ENCODE peak calls at places on chromosomes 2 and 18, in seven cellular contexts. M is RPMI8226; O is fibroblast of the aortic adventitia; A is DMS 273 treated with DMSO at 0.1 percent for 48 hours; H is CD4-positive, CD25-positive, alpha-beta regulatory T cell; L is H7; G is CD8-positive, alpha-beta memory T cell. N is an unnamed sample.

GRCh38 chr2:182946949-182947348 is 80.5 kb upstream of the FRZB start:
- DNase-seq in A (no peak), H (no peak), O (peak), L (no peak), M (no peak), G (no peak), N (no peak)

GRCh38 chr18:37251679-37252078 is 313.9 kb downstream of the CELF4 start:
- DNase-seq in H (no peak), G (no peak), A (no peak), O (no peak), L (no peak), M (no peak), N (no peak)

GRCh38 chr2:69007169-69007568 is 5.8 kb upstream of the ANTXR1 start:
- DNase-seq in L (no peak), A (no peak), G (no peak), H (no peak), O (peak), M (no peak), N (no peak)

GRCh38 chr18:77818328-77818727 is 568.7 kb downstream of the GALR1 start:
- DNase-seq in G (no peak), A (no peak), H (no peak), M (no peak), O (no peak), L (no peak), N (no peak)

GRCh38 chr2:16252251-16252650 is 311.9 kb downstream of the MYCN start:
- DNase-seq in H (no peak), L (no peak), O (no peak), A (no peak), M (no peak), G (no peak), N (no peak)

GRCh38 chr2:30629866-30630265 is 177.4 kb downstream of the CAPN13 start:
- DNase-seq in O (peak), M (no peak), A (no peak), H (no peak), L (no peak), G (no peak), N (no peak)

GRCh38 chr2:240898108-240898730 is 2.3 kb upstream of the MAB21L4 start:
- DNase-seq in O (peak), M (no peak), G (no peak), L (no peak), H (no peak), A (no peak), N (no peak)

GRCh38 chr2:226800941-226801784 is 1.5 kb upstream of the IRS1 start:
- DNase-seq in H (peak), A (peak), L (peak), G (peak), M (peak), O (no peak), N (peak)

GRCh38 chr2:238596571-238597551 is 170.1 kb downstream of the ASB1 start:
- DNase-seq in L (peak), G (no peak), M (no peak), A (no peak), O (peak), H (no peak), N (no peak)

GRCh38 chr2:8584174-8585066 is 97.4 kb upstream of the ID2 start:
- DNase-seq in A (no peak), G (no peak), M (no peak), L (no peak), O (no peak), H (no peak), N (no peak)

GRCh38 chr2:151762694-151763093 is 28.4 kb upstream of the NEB start:
- DNase-seq in L (no peak), H (no peak), G (no peak), O (peak), A (peak), M (no peak), N (no peak)

GRCh38 chr2:128377071-128377910 is 58.6 kb upstream of the HS6ST1 start:
- DNase-seq in L (peak), H (no peak), M (no peak), A (no peak), O (no peak), G (no peak), N (no peak)

GRCh38 chr2:95305341-95306058 is 8.4 kb downstream of the KCNIP3 start:
- DNase-seq in L (no peak), H (no peak), O (peak), A (no peak), G (no peak), M (no peak), N (no peak)

GRCh38 chr2:101012706-101013181 is 10.7 kb downstream of the RPL31 start:
- DNase-seq in M (peak), O (peak), L (no peak), G (peak), A (no peak), H (peak), N (peak)

GRCh38 chr2:222594679-222595078 is 61.2 kb downstream of the FARSB start:
- DNase-seq in A (no peak), G (no peak), M (no peak), L (no peak), H (no peak), O (peak), N (no peak)

GRCh38 chr18:9348766-9349165 is 14.2 kb downstream of the TWSG1 start:
- DNase-seq in G (no peak), A (no peak), O (peak), L (no peak), M (no peak), H (no peak), N (no peak)

GRCh38 chr2:55364189-55365055 is 55.2 kb downstream of the CCDC88A start:
- DNase-seq in O (peak), G (no peak), M (no peak), A (peak), H (no peak), L (no peak), N (no peak)

GRCh38 chr18:45566025-45566740 is 49.1 kb upstream of the SLC14A2 start:
- DNase-seq in G (no peak), A (no peak), H (no peak), O (peak), M (no peak), L (no peak), N (no peak)

GRCh38 chr18:8627107-8627472 is 17.9 kb downstream of the RAB12 start:
- DNase-seq in A (no peak), O (no peak), M (no peak), L (no peak), G (no peak), H (no peak), N (no peak)

GRCh38 chr2:108417254-108417653 is 31.8 kb upstream of the GCC2 start:
- DNase-seq in M (peak), H (no peak), G (no peak), O (no peak), A (no peak), L (peak), N (no peak)

GRCh38 chr18:30093376-30093775 is 949.2 kb downstream of the DSC3 start:
- DNase-seq in H (no peak), M (no peak), G (no peak), L (no peak), A (no peak), O (no peak), N (no peak)

GRCh38 chr2:102660574-102660973 is 41.2 kb downstream of the SLC9A2 start:
- DNase-seq in A (no peak), M (no peak), H (no peak), G (no peak), L (no peak), O (no peak), N (no peak)

GRCh38 chr18:62585274-62586147 is 62.7 kb downstream of the ZCCHC2 start:
- DNase-seq in H (peak), G (no peak), A (no peak), L (no peak), M (no peak), O (no peak), N (no peak)

GRCh38 chr2:18456026-18456425 is 104.4 kb downstream of the RDH14 start:
- DNase-seq in L (no peak), M (no peak), H (no peak), A (no peak), O (peak), G (no peak), N (no peak)

GRCh38 chr2:28231110-28231621 is 161.5 kb upstream of the FOSL2 start:
- DNase-seq in H (no peak), G (no peak), O (peak), L (no peak), A (no peak), M (no peak), N (no peak)

GRCh38 chr2:37786153-37786809 is 114.8 kb upstream of the CDC42EP3 start:
- DNase-seq in O (no peak), H (no peak), L (no peak), A (no peak), G (no peak), M (no peak), N (no peak)

GRCh38 chr2:10559101-10559500 is 111.0 kb upstream of the ODC1 start:
- DNase-seq in A (no peak), H (no peak), G (no peak), O (no peak), M (no peak), L (no peak), N (no peak)

GRCh38 chr2:85712849-85713612 is 18.9 kb downstream of the GNLY start:
- DNase-seq in M (no peak), A (no peak), G (no peak), O (peak), H (no peak), L (peak), N (no peak)

GRCh38 chr2:121282800-121283382 is 2.1 kb downstream of the TFCP2L1 start:
- DNase-seq in O (no peak), M (no peak), H (no peak), A (no peak), G (no peak), L (no peak), N (no peak)

GRCh38 chr2:190382851-190383250 is 25.3 kb upstream of the MFSD6 start:
- DNase-seq in H (peak), A (peak), G (peak), L (peak), M (peak), O (peak), N (peak)

GRCh38 chr18:51340332-51340731 is 142.9 kb upstream of the MEX3C start:
- DNase-seq in H (no peak), O (no peak), G (no peak), M (no peak), L (no peak), A (no peak), N (no peak)

GRCh38 chr2:164620873-164621760 is at the start of gene GRB14:
- DNase-seq in O (peak), H (no peak), G (no peak), L (peak), M (peak), A (peak), N (no peak)